ENCODE peak calls at places on chromosomes 11 and 22, in eight cellular contexts. X is transverse colon, C is heart left ventricle, P is mammary epithelial cell, G is NT2/D1, S is IMR-90, T is SK-N-SH, F is ascending aorta. U is an unnamed sample. For H3K4me1 and H3K27me3, the result is how much of the 10 kb centered on the place peaks cover.

GRCh38 chr11:57514538-57515331 is 767 bp downstream of the SLC43A1 start:
- DNase-seq in X (peak), C (peak), P (no peak), G (no peak), S (peak), T (peak), F (no peak), U (peak)

GRCh38 chr22:28896611-28897010 is 13.2 kb downstream of the ZNRF3 start:
- DNase-seq in X (no peak), C (no peak), P (peak), G (no peak), S (no peak), T (no peak), F (no peak), U (no peak)

GRCh38 chr11:58004664-58005063 is 19.0 kb upstream of the OR9Q1 start:
- DNase-seq in X (no peak), C (no peak), P (no peak), G (no peak), S (no peak), T (no peak), F (no peak), U (no peak)

GRCh38 chr11:70073188-70073817 is 4.8 kb upstream of the ANO1 start:
- DNase-seq in X (no peak), C (no peak), P (no peak), G (no peak), S (peak), T (no peak), F (no peak), U (no peak)

GRCh38 chr11:88831303-88831890 is 234.4 kb downstream of the GRM5 start:
- DNase-seq in X (no peak), C (peak), P (no peak), G (no peak), S (no peak), T (no peak), F (no peak), U (no peak)

GRCh38 chr22:37607010-37607911 is 1.4 kb upstream of the GGA1 start:
- DNase-seq in X (peak), C (peak), P (peak), G (peak), S (peak), T (peak), F (no peak), U (peak)

GRCh38 chr11:120513436-120514315 is 2.1 kb downstream of the GRIK4 start:
- DNase-seq in X (no peak), C (no peak), P (no peak), G (no peak), S (no peak), T (peak), F (no peak), U (no peak)

GRCh38 chr11:69874178-69874983 is 55.2 kb upstream of the FGF3 start:
- DNase-seq in X (peak), C (no peak), P (no peak), G (no peak), S (no peak), T (peak), F (no peak), U (no peak)

GRCh38 chr11:6601041-6601461 is 2.4 kb downstream of the RRP8 start:
- DNase-seq in X (no peak), C (no peak), P (no peak), G (no peak), S (no peak), T (no peak), F (no peak), U (no peak)

GRCh38 chr22:36816338-36816634 is 549 bp downstream of the PVALB start:
- DNase-seq in X (no peak), C (no peak), P (no peak), G (no peak), S (no peak), T (peak), F (no peak), U (no peak)

GRCh38 chr11:69663326-69663725 is 11.8 kb downstream of the LTO1 start:
- DNase-seq in X (no peak), C (peak), P (no peak), G (no peak), S (no peak), T (no peak), F (no peak), U (no peak)

GRCh38 chr11:121802542-121802941 is 313.5 kb downstream of the BLID start:
- DNase-seq in X (peak), C (peak), P (no peak), G (no peak), S (peak), T (no peak), F (no peak), U (no peak)

GRCh38 chr11:106983251-106983650 is 35.0 kb downstream of the GUCY1A2 start:
- DNase-seq in X (no peak), C (no peak), P (no peak), G (no peak), S (no peak), T (no peak), F (no peak), U (no peak)

GRCh38 chr22:20964799-20965103 is 2.3 kb upstream of the AIFM3 start:
- DNase-seq in X (no peak), C (no peak), P (no peak), G (no peak), S (no peak), T (no peak), F (no peak), U (no peak)

GRCh38 chr22:31604746-31605705 is 57.0 kb downstream of the PISD start:
- DNase-seq in X (no peak), C (no peak), P (no peak), G (no peak), S (no peak), T (no peak), F (no peak), U (no peak)

GRCh38 chr11:282171-282570 is 4.0 kb downstream of the NLRP6 start:
- DNase-seq in X (no peak), C (no peak), P (no peak), G (no peak), S (no peak), T (peak), F (no peak), U (no peak)

GRCh38 chr11:44528581-44528980 is 36.9 kb upstream of the CD82 start:
- DNase-seq in X (no peak), C (no peak), P (no peak), G (no peak), S (no peak), T (no peak), F (no peak), U (no peak)

GRCh38 chr11:113014731-113015455 is 53.7 kb downstream of the NCAM1 start:
- DNase-seq in X (peak), C (peak), P (no peak), G (no peak), S (no peak), T (peak), F (no peak), U (no peak)

GRCh38 chr11:74179234-74180126 is 8.4 kb downstream of the PPME1 start:
- DNase-seq in X (no peak), C (no peak), P (peak), G (no peak), S (peak), T (no peak), F (no peak), U (no peak)

GRCh38 chr11:117202386-117203068 is 3.4 kb downstream of the TAGLN start:
- DNase-seq in X (no peak), C (peak), P (no peak), G (no peak), S (no peak), T (no peak), F (no peak), U (no peak)
- H3K4me1 ChIP-seq in X (under half), C (half or more), P (under half), G (under half), S (under half), T (under half), F (under half), U (under half)

DNA sequence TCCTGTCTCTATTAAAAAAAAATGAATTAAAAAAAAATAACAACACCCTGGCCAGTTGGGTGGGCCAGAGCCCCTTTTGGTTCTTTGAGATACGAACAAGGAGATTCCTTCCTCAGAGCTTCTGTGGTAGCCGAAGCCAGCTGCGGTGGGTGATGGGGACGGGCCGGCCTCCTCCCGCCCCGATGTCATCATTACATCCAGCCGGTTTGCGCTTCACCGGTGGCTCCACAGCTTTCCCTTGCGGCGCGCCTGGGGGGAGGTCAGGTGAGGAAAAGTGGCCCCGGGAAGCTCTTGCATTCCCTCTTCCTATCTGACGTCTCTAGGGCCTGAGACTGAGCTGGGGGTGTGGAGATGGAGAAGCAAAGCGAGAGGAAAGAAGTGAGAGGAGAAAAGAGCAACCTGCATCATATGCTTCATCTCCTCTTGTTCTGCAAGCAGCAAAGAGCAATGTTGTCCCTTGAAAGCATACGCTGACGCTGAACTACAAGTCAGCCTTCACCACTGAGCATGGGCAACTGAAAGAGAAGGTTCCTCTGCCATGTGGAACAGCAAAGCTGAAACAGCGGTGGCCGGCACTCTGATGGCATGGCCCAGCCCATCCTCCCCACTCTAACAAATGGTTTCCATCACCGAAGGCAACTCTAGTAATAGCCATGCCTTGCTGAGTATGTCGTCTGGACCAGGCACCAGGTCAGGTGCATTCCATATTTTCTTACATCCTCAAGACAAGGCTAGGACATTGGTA is 6.0 kb downstream of the ADAMTS8 start:
- DNase-seq in X (no peak), C (peak), P (no peak), G (no peak), S (no peak), T (no peak), F (no peak), U (no peak)
- H3K27me3 ChIP-seq in X (under half), C (under half), P (under half), G (under half), S (under half), T (under half), F (under half), U (under half)

GRCh38 chr22:24467340-24467739 is 27.8 kb upstream of the UPB1 start:
- DNase-seq in X (no peak), C (no peak), P (no peak), G (no peak), S (no peak), T (no peak), F (no peak), U (no peak)

GRCh38 chr22:24465975-24466374 is 29.2 kb upstream of the UPB1 start:
- DNase-seq in X (no peak), C (no peak), P (no peak), G (no peak), S (no peak), T (no peak), F (no peak), U (no peak)

GRCh38 chr22:24465566-24465965 is 29.6 kb upstream of the UPB1 start:
- DNase-seq in X (no peak), C (no peak), P (no peak), G (no peak), S (peak), T (no peak), F (no peak), U (no peak)

GRCh38 chr22:24471570-24471969 is 23.6 kb upstream of the UPB1 start:
- DNase-seq in X (no peak), C (peak), P (no peak), G (no peak), S (peak), T (no peak), F (no peak), U (no peak)

GRCh38 chr22:24466831-24467249 is 28.3 kb upstream of the UPB1 start:
- DNase-seq in X (no peak), C (no peak), P (no peak), G (peak), S (peak), T (no peak), F (no peak), U (no peak)
- H3K4me1 ChIP-seq in X (under half), C (under half), P (under half), G (under half), S (under half), T (under half), F (under half), U (under half)

DNA sequence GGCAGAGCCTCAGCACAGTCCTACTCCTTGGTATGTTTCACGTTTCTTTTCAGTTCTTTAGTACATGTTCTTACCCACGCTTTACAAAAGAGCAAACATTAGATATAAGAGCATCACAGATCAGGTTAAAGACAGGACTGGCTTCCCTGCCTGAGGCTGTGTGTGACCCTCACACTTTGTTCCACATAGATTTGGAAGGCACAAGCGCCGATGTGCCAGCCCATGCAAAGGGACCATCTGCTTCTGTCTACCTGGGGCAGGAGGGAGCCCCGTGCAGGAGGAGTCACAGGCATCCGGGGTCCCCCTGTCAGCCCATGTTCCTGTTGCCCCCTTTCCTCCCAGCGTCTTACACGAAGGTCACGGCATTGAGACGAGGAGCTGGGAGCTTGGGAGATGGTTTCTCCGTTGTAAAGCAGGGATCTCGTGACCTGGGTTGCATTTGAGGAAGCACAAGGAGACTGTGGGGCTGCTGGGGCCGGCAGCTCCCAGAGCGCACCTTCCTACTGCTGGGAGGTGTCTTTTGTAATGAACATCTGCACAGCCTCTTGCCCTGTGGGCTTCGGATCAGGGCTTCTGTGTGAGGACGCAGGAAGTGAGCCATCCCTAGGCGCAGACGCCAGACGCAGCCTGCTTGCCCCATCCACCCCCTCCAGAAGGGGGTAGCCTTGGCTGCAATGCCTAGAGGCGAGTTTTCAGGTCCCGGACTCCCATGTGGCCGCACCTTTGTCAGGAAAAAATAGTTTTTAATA is 72.6 kb downstream of the SCN3B start:
- DNase-seq in X (no peak), C (no peak), P (no peak), G (no peak), S (no peak), T (no peak), F (no peak), U (no peak)
- H3K27me3 ChIP-seq in X (under half), C (under half), P (under half), G (under half), S (under half), T (under half), F (under half), U (under half)

GRCh38 chr11:72635309-72635915 is 38.8 kb downstream of the PDE2A start:
- DNase-seq in X (no peak), C (no peak), P (no peak), G (no peak), S (no peak), T (no peak), F (no peak), U (no peak)

GRCh38 chr11:72637198-72637597 is 37.0 kb downstream of the PDE2A start:
- DNase-seq in X (no peak), C (no peak), P (no peak), G (no peak), S (no peak), T (no peak), F (no peak), U (no peak)

GRCh38 chr11:72634472-72635095 is 39.6 kb downstream of the PDE2A start:
- DNase-seq in X (no peak), C (peak), P (no peak), G (no peak), S (no peak), T (no peak), F (no peak), U (no peak)

GRCh38 chr11:72634016-72634415 is 40.2 kb downstream of the PDE2A start:
- DNase-seq in X (no peak), C (no peak), P (no peak), G (no peak), S (no peak), T (no peak), F (no peak), U (no peak)

DNA sequence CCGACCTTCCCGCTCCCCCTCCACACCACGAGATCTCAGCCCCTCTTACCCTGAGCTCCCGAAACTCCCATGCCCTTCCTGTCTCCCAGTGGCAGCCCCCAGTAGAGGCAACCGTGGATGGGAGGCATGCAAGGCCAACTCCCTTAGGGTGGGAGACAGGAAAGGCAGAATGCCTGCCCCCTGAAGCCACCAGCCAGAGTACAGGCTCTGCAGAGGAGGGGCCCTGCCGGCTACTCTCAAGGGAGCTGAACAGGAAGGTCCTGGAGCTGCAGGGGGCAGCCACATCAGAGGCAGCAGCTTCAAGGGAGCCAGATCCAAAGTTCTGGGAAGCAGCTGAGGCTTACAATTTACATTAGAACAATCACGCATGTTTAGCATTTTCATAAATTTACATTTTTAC is 38.3 kb downstream of the PDE2A start:
- DNase-seq in X (no peak), C (peak), P (no peak), G (no peak), S (no peak), T (no peak), F (no peak), U (no peak)
- H3K4me1 ChIP-seq in X (under half), C (half or more), P (under half), G (under half), S (under half), T (half or more), F (under half), U (under half)